ENCODE peak calls at places on chromosomes 6 and 20, in four cellular contexts. U is IMR-90, F is uterus, Q is tibial nerve. E is an unnamed sample.

GRCh38 chr6:113697642-113698410 is 159.3 kb upstream of the MARCKS start:
- DNase-seq in U (peak), F (no peak), Q (no peak), E (no peak)

GRCh38 chr6:170003027-170003426 is 251.6 kb downstream of the ERMARD start:
- DNase-seq in U (no peak), F (no peak), Q (no peak), E (no peak)

GRCh38 chr20:61543931-61544745 is 292.1 kb downstream of the CDH4 start:
- DNase-seq in U (no peak), F (no peak), Q (no peak), E (no peak)

GRCh38 chr6:5626727-5627426 is 365.6 kb downstream of the FARS2 start:
- DNase-seq in U (no peak), F (no peak), Q (no peak), E (no peak)

GRCh38 chr20:55461519-55461918 is 543.8 kb downstream of the CBLN4 start:
- DNase-seq in U (no peak), F (no peak), Q (no peak), E (no peak)

GRCh38 chr20:38878798-38879197 is 47.4 kb upstream of the FAM83D start:
- DNase-seq in U (peak), F (no peak), Q (no peak), E (no peak)

GRCh38 chr6:169807699-169808607 is 56.5 kb downstream of the ERMARD start:
- DNase-seq in U (no peak), F (no peak), Q (no peak), E (peak)

GRCh38 chr6:135782517-135782916 is 69.0 kb upstream of the PDE7B start:
- DNase-seq in U (peak), F (no peak), Q (no peak), E (no peak)

GRCh38 chr6:120938164-120938875 is 396.0 kb downstream of the TBC1D32 start:
- DNase-seq in U (no peak), F (no peak), Q (no peak), E (no peak)

GRCh38 chr6:26659042-26659359 is 545 bp downstream of the ZNF322 start:
- DNase-seq in U (no peak), F (no peak), Q (no peak), E (no peak)

GRCh38 chr20:38034108-38034649 is 633 bp downstream of the RPRD1B start:
- DNase-seq in U (no peak), F (no peak), Q (no peak), E (no peak)

GRCh38 chr6:130843575-130844320 is 16.5 kb downstream of the SMLR1 start:
- DNase-seq in U (peak), F (no peak), Q (peak), E (no peak)

GRCh38 chr6:144744720-144745119 is 459.6 kb downstream of the UTRN start:
- DNase-seq in U (no peak), F (no peak), Q (no peak), E (no peak)

GRCh38 chr6:138182939-138183791 is 21.4 kb downstream of the ARFGEF3 start:
- DNase-seq in U (no peak), F (no peak), Q (no peak), E (no peak)

GRCh38 chr6:30169658-30170614 is 6.6 kb downstream of the TRIM15 start:
- DNase-seq in U (peak), F (no peak), Q (no peak), E (no peak)

DNA sequence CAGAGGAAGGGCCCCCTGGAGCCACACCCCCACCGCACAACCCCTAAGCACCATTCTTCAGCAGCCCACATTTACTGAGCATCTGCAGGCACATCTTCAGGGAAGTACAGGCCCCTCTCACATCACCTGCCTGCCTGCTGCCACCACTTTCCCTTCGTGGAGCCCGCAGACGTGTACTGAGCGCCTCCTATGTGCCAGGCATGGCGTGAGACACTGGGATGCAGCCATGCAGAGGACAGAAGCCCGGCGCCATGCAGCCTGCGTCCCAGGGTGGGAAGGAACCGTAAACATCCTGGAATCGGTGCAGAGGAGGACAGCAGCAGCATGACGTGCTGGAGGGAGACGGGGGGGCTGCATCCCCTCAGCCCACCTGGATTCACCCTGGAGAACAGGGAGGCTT is 78.1 kb downstream of the GRM4 start:
- DNase-seq in U (no peak), F (no peak), Q (no peak), E (no peak)
- TF ChIP-seq CTCF in U (peak), F (no peak), Q (no peak), E (no peak)

DNA sequence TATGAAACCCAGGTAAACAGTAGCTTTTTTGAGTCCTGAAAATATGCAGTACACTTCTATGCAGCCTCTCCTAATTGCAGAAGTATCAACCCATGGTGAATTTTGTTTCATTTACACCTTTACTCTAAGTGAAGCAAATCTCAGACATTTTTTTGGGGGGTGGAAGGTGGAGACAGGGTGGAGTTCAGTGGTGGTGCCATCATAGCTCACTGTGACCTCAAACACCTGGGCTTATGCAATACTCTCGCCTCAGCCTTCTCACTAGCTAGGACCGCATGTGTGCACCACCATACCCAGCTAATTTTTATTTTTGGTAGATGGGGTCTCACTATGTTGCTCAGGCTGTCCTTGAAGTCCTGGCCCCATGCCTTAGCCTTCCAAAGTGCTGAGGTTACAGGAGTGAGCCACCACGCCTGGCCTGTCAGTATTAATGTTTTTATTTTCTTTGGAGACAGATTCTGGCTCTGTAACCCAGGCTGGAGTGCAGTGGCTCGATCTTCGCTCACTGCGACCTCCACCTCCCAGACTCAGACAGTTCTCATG is 80.3 kb downstream of the JARID2 start:
- DNase-seq in U (no peak), F (no peak), Q (no peak), E (no peak)
- TF ChIP-seq POLR2A in U (no peak), F (no peak), Q (no peak), E (no peak)

GRCh38 chr6:35512740-35513139 is at the start of gene TULP1:
- DNase-seq in U (no peak), F (no peak), Q (no peak), E (no peak)
- H3K4me3 ChIP-seq in U (no peak), F (peak), Q (no peak), E (no peak)

DNA sequence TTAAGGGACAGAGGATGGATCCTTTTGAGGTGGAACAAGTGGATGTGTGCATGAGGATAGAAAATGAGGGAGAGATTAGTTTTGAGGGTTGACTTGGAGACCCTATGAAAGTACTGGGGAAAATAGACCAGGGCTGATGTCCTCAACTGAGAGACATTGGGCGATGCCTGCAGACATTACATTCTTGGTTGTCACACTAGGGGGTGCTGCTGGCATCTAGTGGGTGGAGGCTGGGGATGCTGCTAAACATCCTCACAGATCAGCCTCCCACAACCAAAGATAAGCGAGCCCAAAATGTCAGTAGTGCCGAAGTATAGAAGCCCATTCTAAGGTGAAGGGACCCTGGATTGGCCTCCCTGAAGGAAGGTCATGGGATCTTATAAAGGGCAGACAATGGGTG is 63.3 kb downstream of the MOCS1 start:
- DNase-seq in U (no peak), F (no peak), Q (no peak), E (no peak)
- TF ChIP-seq CTCF in U (no peak), F (no peak), Q (no peak), E (no peak)

E was measured in lower leg skin.